ENCODE peak calls at places on chromosomes 12 and 14, in four cellular contexts. D is KBM-7; T is CD8-positive, alpha-beta memory T cell; K is GM12891. Q is an unnamed sample.

GRCh38 chr12:6057693-6058092 is 66.8 kb downstream of the VWF start:
- DNase-seq in D (no peak), T (no peak), K (no peak), Q (no peak)

GRCh38 chr14:36723551-36723950 is 61.9 kb downstream of the PAX9 start:
- DNase-seq in D (no peak), T (no peak), K (no peak), Q (no peak)

GRCh38 chr12:89238593-89238992 is 113.7 kb downstream of the DUSP6 start:
- DNase-seq in D (no peak), T (no peak), K (no peak), Q (no peak)

GRCh38 chr14:61609885-61610284 is 85.4 kb upstream of the HIF1A start:
- DNase-seq in D (no peak), T (no peak), K (no peak), Q (no peak)

GRCh38 chr14:99155173-99155777 is 116.7 kb downstream of the BCL11B start:
- DNase-seq in D (peak; percentile 19), T (no peak), K (no peak), Q (no peak)

GRCh38 chr14:97336179-97336578 is 539.0 kb downstream of the VRK1 start:
- DNase-seq in D (no peak), T (no peak), K (no peak), Q (no peak)

GRCh38 chr14:64422753-64423152 is 34.6 kb downstream of the MTHFD1 start:
- DNase-seq in D (no peak), T (no peak), K (no peak), Q (no peak)

GRCh38 chr14:88129306-88130056 is 124.5 kb downstream of the GPR65 start:
- DNase-seq in D (peak; percentile 8), T (no peak), K (no peak), Q (no peak)

GRCh38 chr12:89333564-89334252 is 18.6 kb downstream of the DUSP6 start:
- DNase-seq in D (peak; percentile 88), T (no peak), K (no peak), Q (no peak)

GRCh38 chr12:9134981-9135628 is 19.4 kb upstream of the A2M start:
- DNase-seq in D (peak; percentile 43), T (no peak), K (no peak), Q (no peak)

GRCh38 chr12:105222726-105223357 is 13.1 kb downstream of the APPL2 start:
- DNase-seq in D (peak; percentile 59), T (no peak), K (no peak), Q (no peak)

GRCh38 chr14:70901218-70901772 is 6.0 kb upstream of the PCNX1 start:
- DNase-seq in D (no peak), T (no peak), K (no peak), Q (no peak)

GRCh38 chr12:124877423-124877822 is 13.8 kb upstream of the SCARB1 start:
- DNase-seq in D (no peak), T (no peak), K (no peak), Q (no peak)

GRCh38 chr14:20489093-20489994 is 16.0 kb upstream of the RNASE10 start:
- DNase-seq in D (peak; percentile 44), T (no peak), K (no peak), Q (no peak)

GRCh38 chr12:90712671-90713070 is 242.3 kb downstream of the CCER1 start:
- DNase-seq in D (no peak), T (no peak), K (no peak), Q (no peak)

GRCh38 chr12:96300064-96300463 is 100.2 kb downstream of the CDK17 start:
- DNase-seq in D (no peak), T (no peak), K (no peak), Q (no peak)

GRCh38 chr12:2332266-2332665 is 279.5 kb downstream of the CACNA1C start:
- DNase-seq in D (no peak), T (no peak), K (no peak), Q (no peak)

GRCh38 chr12:82688619-82689018 is 1.9 kb downstream of the TMTC2 start:
- DNase-seq in D (no peak), T (no peak), K (no peak), Q (no peak)

GRCh38 chr12:98574110-98574509 is 19.4 kb upstream of the SLC25A3 start:
- DNase-seq in D (no peak), T (no peak), K (no peak), Q (no peak)

GRCh38 chr12:124493809-124494750 is 73.3 kb downstream of the NCOR2 start:
- DNase-seq in D (no peak), T (no peak), K (peak; percentile 95), Q (no peak)

GRCh38 chr12:69936214-69936731 is 111.2 kb downstream of the MYRFL start:
- DNase-seq in D (no peak), T (no peak), K (no peak), Q (no peak)